ENCODE peak calls at places on chromosome 20, in seven cellular contexts. U is CD8-positive, alpha-beta T cell; Z is tibial artery; G is CD8-positive, alpha-beta memory T cell; I is SK-N-SH; E is Peyer's patch; D is kidney. K is an unnamed sample. For H3K4me1, the result is how much of the 10 kb centered on the place peaks cover.

GRCh38 chr20:41540459-41540858 is 77.7 kb downstream of the CHD6 start:
- DNase-seq in U (no peak), Z (no peak), G (no peak), I (no peak), E (no peak), D (no peak), K (no peak)

GRCh38 chr20:54167909-54168872 is 5.6 kb downstream of the CYP24A1 start:
- DNase-seq in U (no peak), Z (no peak), G (no peak), I (no peak), E (no peak), D (no peak), K (no peak)

GRCh38 chr20:57959018-57959417 is 249.2 kb upstream of the PMEPA1 start:
- DNase-seq in U (no peak), Z (peak), G (no peak), I (no peak), E (no peak), D (no peak), K (no peak)

GRCh38 chr20:2403291-2404052 is 22.8 kb downstream of the TGM6 start:
- DNase-seq in U (no peak), Z (no peak), G (no peak), I (no peak), E (no peak), D (no peak), K (no peak)

GRCh38 chr20:62367136-62367482 is at the start of gene LAMA5:
- DNase-seq in U (no peak), Z (peak), G (no peak), I (peak), E (peak), D (peak), K (no peak)

GRCh38 chr20:12823742-12824141 is 185.0 kb upstream of the SPTLC3 start:
- DNase-seq in U (no peak), Z (no peak), G (no peak), I (no peak), E (no peak), D (no peak), K (no peak)

GRCh38 chr20:11216451-11217314 is 542.9 kb upstream of the JAG1 start:
- DNase-seq in U (no peak), Z (no peak), G (no peak), I (no peak), E (no peak), D (no peak), K (no peak)

GRCh38 chr20:10454135-10454750 is 19.1 kb downstream of the SLX4IP start:
- DNase-seq in U (no peak), Z (no peak), G (no peak), I (no peak), E (no peak), D (no peak), K (no peak)

GRCh38 chr20:11271920-11272594 is 598.3 kb upstream of the JAG1 start:
- DNase-seq in U (no peak), Z (no peak), G (no peak), I (no peak), E (no peak), D (no peak), K (no peak)

GRCh38 chr20:2458919-2459499 is 11.6 kb downstream of the SNRPB start:
- DNase-seq in U (no peak), Z (no peak), G (no peak), I (no peak), E (no peak), D (no peak), K (no peak)

GRCh38 chr20:20452254-20452676 is 84.4 kb downstream of the INSM1 start:
- DNase-seq in U (peak), Z (no peak), G (peak), I (no peak), E (peak), D (peak), K (peak)

GRCh38 chr20:20448891-20449290 is 81.0 kb downstream of the INSM1 start:
- DNase-seq in U (no peak), Z (no peak), G (no peak), I (no peak), E (no peak), D (no peak), K (no peak)

GRCh38 chr20:20454367-20454766 is 86.5 kb downstream of the INSM1 start:
- DNase-seq in U (no peak), Z (no peak), G (no peak), I (no peak), E (no peak), D (no peak), K (no peak)

GRCh38 chr20:20446613-20447012 is 78.7 kb downstream of the INSM1 start:
- DNase-seq in U (no peak), Z (no peak), G (no peak), I (no peak), E (no peak), D (no peak), K (no peak)

DNA sequence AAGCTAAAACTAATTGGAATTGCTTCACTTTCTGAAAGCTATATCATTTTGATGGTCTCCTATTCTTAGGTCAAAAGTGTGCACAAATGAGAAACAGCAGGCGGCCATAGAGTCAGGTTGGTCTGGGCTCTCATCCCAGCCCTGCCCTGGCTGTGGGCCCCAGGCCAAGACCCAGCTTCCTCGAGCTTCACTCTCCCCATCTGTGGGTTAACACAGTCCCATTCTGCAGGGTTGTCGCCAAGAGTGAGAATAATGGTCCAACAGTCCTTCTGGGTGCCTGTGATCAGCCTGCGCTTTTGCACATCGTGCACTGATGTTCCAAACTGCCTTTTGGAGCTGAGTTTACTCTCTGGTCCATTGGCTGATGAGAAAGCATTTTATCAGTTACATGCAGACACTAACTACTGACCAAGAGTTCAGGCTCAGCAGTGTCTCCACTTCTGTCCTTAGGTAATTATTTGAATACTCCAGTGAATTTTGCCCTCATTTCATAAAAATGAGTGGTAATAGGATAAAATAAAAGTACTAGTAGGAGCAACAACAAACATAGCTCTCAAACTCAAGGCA is 82.6 kb downstream of the INSM1 start:
- DNase-seq in U (no peak), Z (no peak), G (no peak), I (peak), E (no peak), D (no peak), K (no peak)
- H3K27ac ChIP-seq in U (no peak), Z (no peak), G (no peak), I (peak), E (no peak), D (no peak), K (no peak)

GRCh38 chr20:50426865-50427739 is 83.1 kb upstream of the PTPN1 start:
- DNase-seq in U (no peak), Z (no peak), G (no peak), I (no peak), E (no peak), D (no peak), K (no peak)
- H3K4me1 ChIP-seq in U (under half), Z (under half), G (under half), I (under half), E (under half), D (under half), K (under half)

GRCh38 chr20:5080384-5080877 is 39.3 kb downstream of the PCNA start:
- DNase-seq in U (no peak), Z (peak), G (no peak), I (no peak), E (peak), D (peak), K (no peak)
- H3K27ac ChIP-seq in U (no peak), Z (peak), G (no peak), I (no peak), E (peak), D (no peak), K (no peak)

GRCh38 chr20:49595346-49595745 is 27.4 kb upstream of the PTGIS start:
- DNase-seq in U (no peak), Z (no peak), G (no peak), I (no peak), E (no peak), D (no peak), K (no peak)
- H3K4me1 ChIP-seq in U (under half), Z (under half), G (under half), I (under half), E (under half), D (under half), K (under half)

K was measured in effector memory CD4-positive, alpha-beta T cell.